ENCODE peak calls at places on chromosomes 3 and 15, in nine cellular contexts. C is AG10803, Y is fibroblast of the aortic adventitia, F is A549, U is spleen, G is cardiac fibroblast, Z is GM13976, J is fibroblast of mammary gland, P is breast epithelium. X is an unnamed sample.

GRCh38 chr3:196979545-196979944 is 10.9 kb upstream of the PIGZ start:
- DNase-seq in C (peak), P (no peak), U (peak), Y (peak), Z (no peak), G (peak), F (no peak), J (peak), X (no peak)

GRCh38 chr3:193702967-193703366 is 110.0 kb downstream of the OPA1 start:
- DNase-seq in G (peak), C (peak), J (peak), F (no peak), P (no peak), Y (peak), Z (no peak), U (no peak), X (no peak)

GRCh38 chr3:18649666-18650363 is 224.7 kb upstream of the SATB1 start:
- DNase-seq in F (no peak), Y (no peak), G (no peak), C (no peak), P (no peak), Z (peak), U (no peak), J (no peak), X (no peak)

GRCh38 chr15:85615930-85616329 is 178.8 kb downstream of the KLHL25 start:
- DNase-seq in F (peak), C (peak), U (no peak), G (peak), J (peak), P (no peak), Y (peak), Z (peak), X (no peak)

GRCh38 chr3:53628546-53629395 is 134.4 kb downstream of the CACNA1D start:
- DNase-seq in J (no peak), G (no peak), F (no peak), Z (peak), P (no peak), C (no peak), Y (no peak), U (no peak), X (no peak)

GRCh38 chr15:90300988-90301715 is 35.7 kb downstream of the NGRN start:
- DNase-seq in F (peak), P (no peak), Z (peak), U (peak), C (peak), G (peak), J (peak), Y (peak), X (peak)

GRCh38 chr3:171125010-171125409 is 98.5 kb upstream of the SLC2A2 start:
- DNase-seq in G (peak), P (no peak), Z (no peak), Y (peak), U (no peak), C (peak), J (no peak), F (no peak), X (no peak)

GRCh38 chr3:65847947-65848346 is 190.8 kb downstream of the MAGI1 start:
- DNase-seq in Z (no peak), G (no peak), J (no peak), Y (no peak), P (no peak), F (no peak), U (no peak), C (no peak), X (no peak)

GRCh38 chr3:170490828-170491560 is 72.3 kb downstream of the CLDN11 start:
- DNase-seq in U (no peak), G (no peak), Y (no peak), C (no peak), P (no peak), Z (no peak), J (no peak), F (no peak), X (no peak)

GRCh38 chr3:112360574-112360973 is 27.6 kb downstream of the CD200 start:
- DNase-seq in P (no peak), U (no peak), Y (peak), F (no peak), C (peak), Z (no peak), J (no peak), G (peak), X (no peak)

GRCh38 chr3:74465652-74466415 is 148.6 kb downstream of the CNTN3 start:
- DNase-seq in F (no peak), C (peak), P (peak), U (no peak), Y (peak), Z (no peak), G (peak), J (peak), X (no peak)

GRCh38 chr3:30492581-30493192 is 113.7 kb upstream of the TGFBR2 start:
- DNase-seq in C (peak), F (no peak), J (peak), U (no peak), P (no peak), Y (peak), G (peak), Z (no peak), X (no peak)

GRCh38 chr3:169264711-169265110 is 398.8 kb downstream of the MECOM start:
- DNase-seq in Z (no peak), F (no peak), U (no peak), G (peak), P (no peak), J (peak), Y (peak), C (peak), X (no peak)

GRCh38 chr3:56684029-56684428 is 964 bp upstream of the TASOR start:
- DNase-seq in G (no peak), U (no peak), Z (no peak), J (no peak), P (no peak), Y (no peak), F (no peak), C (no peak), X (no peak)

GRCh38 chr3:48406443-48407431 is 23.1 kb downstream of the PLXNB1 start:
- DNase-seq in Y (no peak), Z (peak), F (no peak), P (peak), G (no peak), U (peak), C (no peak), J (no peak), X (no peak)

GRCh38 chr15:91948001-91948608 is 94.6 kb downstream of the SLCO3A1 start:
- DNase-seq in Z (no peak), U (no peak), J (no peak), Y (peak), C (peak), P (peak), G (peak), F (peak), X (no peak)

GRCh38 chr3:7498722-7499121 is 637.8 kb downstream of the GRM7 start:
- DNase-seq in F (no peak), P (no peak), C (no peak), Z (no peak), Y (no peak), G (no peak), J (no peak), U (no peak), X (no peak)

GRCh38 chr15:70614221-70614620 is 149.1 kb downstream of the UACA start:
- DNase-seq in Y (no peak), F (no peak), G (no peak), Z (no peak), J (no peak), P (no peak), C (no peak), U (no peak), X (no peak)

GRCh38 chr3:21486381-21486935 is 264.6 kb downstream of the ZNF385D start:
- DNase-seq in P (no peak), F (no peak), U (no peak), Y (peak), G (no peak), J (peak), Z (no peak), C (peak), X (no peak)

GRCh38 chr3:23202921-23203650 is at the start of gene UBE2E2:
- DNase-seq in C (peak), J (peak), F (peak), G (peak), U (peak), Y (peak), Z (peak), P (peak), X (peak)

GRCh38 chr3:114525278-114525677 is 231.4 kb downstream of the TIGIT start:
- DNase-seq in P (no peak), F (no peak), Y (no peak), G (no peak), U (no peak), Z (no peak), C (no peak), J (no peak), X (no peak)

GRCh38 chr3:139772539-139773500 is 95.0 kb upstream of the NMNAT3 start:
- DNase-seq in Y (peak), C (peak), U (no peak), F (no peak), Z (no peak), G (peak), P (no peak), J (peak), X (no peak)

GRCh38 chr15:36779744-36780408 is 200.4 kb downstream of the CDIN1 start:
- DNase-seq in U (no peak), Z (no peak), C (no peak), P (no peak), G (no peak), F (no peak), J (no peak), Y (no peak), X (no peak)

GRCh38 chr3:128321418-128321817 is 145.3 kb downstream of the DNAJB8 start:
- DNase-seq in U (no peak), P (no peak), F (no peak), G (no peak), J (no peak), Y (no peak), Z (no peak), C (no peak), X (peak)

GRCh38 chr3:41608267-41608822 is 353.6 kb downstream of the ULK4 start:
- DNase-seq in P (no peak), G (no peak), Z (no peak), U (no peak), C (no peak), Y (no peak), F (no peak), J (no peak), X (no peak)

GRCh38 chr3:142053244-142053643 is 96.1 kb downstream of the TFDP2 start:
- DNase-seq in J (peak), Z (no peak), F (no peak), U (no peak), Y (peak), C (no peak), P (no peak), G (no peak), X (no peak)

GRCh38 chr15:71195242-71195641 is 80.0 kb downstream of the THSD4 start:
- DNase-seq in J (no peak), F (peak), G (no peak), Z (no peak), C (no peak), Y (no peak), P (no peak), U (no peak), X (no peak)

GRCh38 chr3:105139851-105140560 is 226.7 kb upstream of the ALCAM start:
- DNase-seq in J (no peak), P (no peak), U (no peak), C (no peak), Y (no peak), F (no peak), G (no peak), Z (no peak), X (peak)

GRCh38 chr15:41727143-41727542 is 47.1 kb upstream of the MAPKBP1 start:
- DNase-seq in U (no peak), J (no peak), F (no peak), C (peak), Y (peak), Z (no peak), P (no peak), G (peak), X (no peak)

GRCh38 chr3:78570482-78570881 is 1197.3 kb downstream of the ROBO1 start:
- DNase-seq in Y (no peak), P (no peak), Z (no peak), C (no peak), F (no peak), G (no peak), U (no peak), J (no peak), X (no peak)

GRCh38 chr3:50525987-50526386 is 22.6 kb upstream of the CACNA2D2 start:
- DNase-seq in P (no peak), J (peak), U (no peak), Z (peak), F (peak), C (peak), G (peak), Y (peak), X (peak)

GRCh38 chr15:51234181-51234927 is 104.0 kb downstream of the CYP19A1 start:
- DNase-seq in G (no peak), P (no peak), Z (no peak), J (peak), F (no peak), Y (no peak), U (no peak), C (no peak), X (no peak)

DNA sequence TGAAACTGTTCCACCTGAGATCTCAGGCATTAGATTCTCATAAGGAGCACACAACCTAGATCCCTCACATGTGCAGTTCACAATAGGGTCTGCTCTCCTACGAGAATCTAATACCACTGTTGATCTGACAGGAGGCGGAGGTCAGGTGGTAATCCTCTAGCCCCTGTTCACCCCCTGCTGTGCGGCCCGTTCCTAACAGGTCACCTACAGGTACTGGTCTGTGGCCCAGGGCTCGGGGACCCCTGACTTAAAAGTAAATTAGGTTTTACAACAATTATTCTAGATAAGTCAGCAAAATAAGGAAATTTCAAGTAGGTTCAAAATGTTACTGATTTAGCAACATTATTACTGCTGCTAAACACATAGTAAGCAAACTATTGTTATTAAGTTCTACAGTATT is 58.2 kb downstream of the CFAP20DC start:
- DNase-seq in J (no peak), G (no peak), C (no peak), P (no peak), U (no peak), Y (no peak), F (no peak), Z (no peak), X (peak)
- TF ChIP-seq CTCF in J (no peak), G (no peak), C (no peak), P (no peak), U (no peak), Y (no peak), F (no peak), Z (no peak), X (no peak)

GRCh38 chr15:66454143-66454542 is 43.4 kb downstream of the SNAPC5 start:
- DNase-seq in J (peak), Z (no peak), U (no peak), F (no peak), G (peak), C (no peak), P (no peak), Y (no peak), X (no peak)
- TF ChIP-seq CTCF in J (no peak), Z (no peak), U (no peak), F (no peak), G (no peak), C (no peak), P (no peak), Y (no peak), X (no peak)

DNA sequence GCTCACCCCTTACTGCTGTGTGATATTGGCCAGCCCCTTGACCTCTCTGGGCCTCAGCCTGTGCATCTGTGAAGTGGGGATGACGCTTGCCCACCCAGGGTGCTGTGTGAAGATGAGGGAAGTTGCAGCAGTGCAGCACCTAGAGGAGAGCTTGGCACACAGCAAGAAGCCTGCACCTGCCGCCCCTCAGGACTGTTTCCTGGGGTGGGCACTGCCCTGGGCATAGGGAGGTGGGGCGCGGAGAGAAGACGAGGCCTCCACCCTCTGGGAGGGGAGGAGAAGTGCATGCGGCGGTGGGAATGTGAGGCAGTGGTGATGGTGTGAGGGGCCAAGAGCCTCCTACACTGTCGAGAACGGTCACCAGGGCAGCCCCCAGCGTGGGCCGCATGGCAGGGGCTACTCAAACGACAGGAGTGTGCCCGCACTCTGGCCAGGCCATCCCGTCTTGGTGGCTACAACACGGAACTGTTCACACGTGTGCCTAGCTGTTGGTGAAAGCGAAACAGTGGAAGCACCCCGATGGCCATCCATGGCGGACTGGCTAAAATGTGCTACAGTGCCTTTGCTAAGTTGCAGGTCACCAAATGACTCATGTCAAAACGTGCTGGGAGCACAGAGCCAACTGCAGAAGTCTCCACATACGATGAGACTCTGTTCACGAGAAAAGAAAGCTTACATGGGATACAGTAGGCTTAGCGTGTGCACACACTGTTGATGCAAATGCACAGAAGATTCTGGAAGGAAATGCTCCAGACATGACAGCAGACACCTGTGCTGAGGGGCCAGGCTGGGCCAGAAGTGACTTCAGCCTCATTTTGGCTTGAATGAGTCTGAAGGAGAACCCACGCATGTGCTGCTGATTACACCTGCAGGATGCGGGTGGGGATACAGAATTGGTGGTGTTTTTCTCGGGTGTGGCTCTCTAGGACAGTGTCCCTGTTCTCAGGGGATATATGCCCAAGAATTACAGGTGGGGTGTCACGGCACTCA is 40.4 kb upstream of the IQSEC1 start:
- DNase-seq in J (no peak), Y (no peak), Z (no peak), U (peak), F (no peak), G (no peak), C (no peak), P (no peak), X (peak)
- TF ChIP-seq CTCF in J (no peak), Y (no peak), Z (no peak), U (no peak), F (no peak), G (no peak), C (no peak), P (no peak), X (no peak)

GRCh38 chr15:77548608-77549551 is 83.8 kb downstream of the LINGO1 start:
- DNase-seq in P (no peak), Z (no peak), G (no peak), U (no peak), J (no peak), C (no peak), Y (no peak), F (no peak), X (no peak)
- TF ChIP-seq CTCF in P (no peak), Z (peak), G (no peak), U (no peak), J (no peak), C (no peak), Y (no peak), F (no peak), X (no peak)

GRCh38 chr3:185677146-185677829 is 91.2 kb downstream of the SENP2 start:
- DNase-seq in C (peak), P (no peak), J (peak), Y (peak), Z (peak), F (peak), U (no peak), G (peak), X (no peak)
- TF ChIP-seq CTCF in C (peak), P (peak), J (peak), Y (peak), Z (no peak), F (peak), U (peak), G (peak), X (peak)

DNA sequence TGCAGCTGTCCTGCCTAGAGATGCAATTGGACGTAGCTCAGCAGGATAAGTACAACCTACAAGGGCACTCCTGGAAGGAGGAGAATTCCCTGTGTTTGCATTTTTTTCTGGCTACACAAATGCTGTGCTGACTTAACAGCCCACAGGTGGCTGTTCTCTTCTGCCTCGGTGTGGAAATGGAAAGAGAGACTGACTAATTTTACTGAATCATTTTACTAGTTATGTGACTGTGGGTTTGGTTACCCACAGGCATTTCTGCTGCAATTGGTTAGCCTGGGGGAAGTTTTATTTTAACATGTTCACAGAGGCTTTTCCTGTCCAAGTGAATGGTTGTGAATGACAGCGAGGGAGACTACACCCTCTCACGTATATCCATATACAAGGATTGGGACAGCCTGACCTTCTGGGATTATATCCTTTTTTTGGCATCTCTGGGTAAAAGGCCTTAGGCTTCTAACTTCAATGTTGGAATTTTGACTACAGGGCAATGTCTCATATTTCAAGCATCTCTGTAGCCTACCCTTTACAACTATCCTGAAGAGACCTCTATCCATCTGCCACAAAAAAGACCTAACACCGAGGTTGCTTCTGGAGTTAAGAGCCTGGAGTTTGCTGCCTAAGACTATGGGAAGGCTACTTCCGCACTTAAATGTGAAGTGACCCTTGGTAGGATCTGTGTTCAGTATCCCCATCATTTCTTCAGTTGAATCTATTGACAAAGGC is 67.2 kb upstream of the TP63 start:
- DNase-seq in F (no peak), U (no peak), P (no peak), G (peak), Y (peak), Z (peak), C (peak), J (peak), X (no peak)
- TF ChIP-seq CTCF in F (no peak), U (no peak), P (no peak), G (no peak), Y (peak), Z (no peak), C (peak), J (peak), X (no peak)

DNA sequence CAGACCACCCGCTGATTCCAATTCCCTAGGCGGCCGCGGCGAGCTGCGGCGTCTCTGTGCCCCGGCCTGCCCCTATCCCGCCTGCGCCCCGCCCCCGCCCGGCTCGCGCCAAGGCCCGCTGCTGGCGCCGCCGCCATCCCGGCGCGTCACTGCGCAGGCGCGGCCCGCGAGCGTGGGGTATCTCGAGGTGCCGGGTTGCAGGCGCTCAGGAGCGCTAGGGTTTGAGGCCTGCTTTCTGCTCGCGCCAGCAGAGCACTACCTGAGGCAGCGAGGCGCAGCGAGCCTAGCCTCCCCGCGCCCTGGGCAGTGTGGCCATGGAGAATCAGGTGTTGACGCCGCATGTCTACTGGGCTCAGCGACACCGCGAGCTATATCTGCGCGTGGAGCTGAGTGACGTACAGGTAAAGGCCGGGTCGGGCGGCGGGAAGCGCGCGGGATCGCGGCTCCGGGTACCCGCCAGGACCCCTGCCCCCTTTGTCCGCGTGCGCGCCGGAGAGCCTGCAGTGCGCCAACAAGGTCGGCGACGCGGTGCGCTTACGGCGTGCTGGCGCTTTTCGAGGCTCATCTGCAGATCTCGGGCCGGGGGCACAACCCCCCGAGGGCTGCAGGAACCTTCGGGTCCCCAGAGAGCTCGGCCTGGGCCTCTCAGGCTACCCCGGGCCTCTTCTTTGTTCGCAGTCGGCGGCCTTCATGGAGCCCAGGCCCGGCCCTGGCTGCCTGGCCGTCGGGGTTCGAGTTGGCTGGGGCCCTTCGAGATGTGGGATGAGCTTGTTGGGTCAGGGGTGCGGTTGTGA is at the start of gene HACD3:
- DNase-seq in Z (peak), G (peak), J (peak), U (peak), P (peak), F (peak), Y (peak), C (peak), X (peak)
- TF ChIP-seq CTCF in Z (no peak), G (no peak), J (no peak), U (no peak), P (no peak), F (no peak), Y (no peak), C (no peak), X (no peak)

X was measured in left lung.